ENCODE peak calls at places on chromosomes 5 and 9, in four cellular contexts. One of them, this sample, is unnamed.

GRCh38 chr5:44952376-44952775 is 143.6 kb downstream of the MRPS30 start:
- DNase-seq in small intestine: peak; percentile 5
- DNase-seq in stomach: no peak
- DNase-seq in fibroblast of lung: peak; percentile 26
- DNase-seq in this sample: peak; percentile 80

GRCh38 chr5:91514408-91514807 is 131.3 kb upstream of the ARRDC3 start:
- DNase-seq in small intestine: no peak
- DNase-seq in stomach: no peak
- DNase-seq in fibroblast of lung: no peak
- DNase-seq in this sample: no peak

GRCh38 chr9:101366038-101366756 is 18.6 kb downstream of the BAAT start:
- DNase-seq in small intestine: no peak
- DNase-seq in stomach: no peak
- DNase-seq in fibroblast of lung: peak; percentile 14
- DNase-seq in this sample: no peak

GRCh38 chr9:34520096-34520495 is 2.7 kb downstream of the ENHO start:
- DNase-seq in small intestine: no peak
- DNase-seq in stomach: no peak
- DNase-seq in fibroblast of lung: no peak
- DNase-seq in this sample: no peak

GRCh38 chr9:94936411-94936810 is 209.9 kb downstream of the AOPEP start:
- DNase-seq in small intestine: no peak
- DNase-seq in stomach: no peak
- DNase-seq in fibroblast of lung: peak; percentile 80
- DNase-seq in this sample: no peak

GRCh38 chr5:10244357-10244944 is 5.2 kb downstream of the ATPSCKMT start:
- DNase-seq in small intestine: no peak
- DNase-seq in stomach: no peak
- DNase-seq in fibroblast of lung: no peak
- DNase-seq in this sample: no peak

GRCh38 chr5:60092671-60093422 is 199.3 kb upstream of the PDE4D start:
- DNase-seq in small intestine: no peak
- DNase-seq in stomach: no peak
- DNase-seq in fibroblast of lung: no peak
- DNase-seq in this sample: no peak

GRCh38 chr5:90932052-90932699 is 373.6 kb downstream of the ADGRV1 start:
- DNase-seq in small intestine: peak; percentile 59
- DNase-seq in stomach: peak; percentile 29
- DNase-seq in fibroblast of lung: peak; percentile 78
- DNase-seq in this sample: peak; percentile 82

GRCh38 chr9:134192311-134192950 is 28.1 kb upstream of the RNU6ATAC start:
- DNase-seq in small intestine: no peak
- DNase-seq in stomach: no peak
- DNase-seq in fibroblast of lung: no peak
- DNase-seq in this sample: no peak
- H3K27me3 ChIP-seq in small intestine: no peaks in the 10 kb centered on the region
- H3K27me3 ChIP-seq in stomach: peaks cover 19% of the 10 kb centered on the region
- H3K27me3 ChIP-seq in fibroblast of lung: peaks cover 5% of the 10 kb centered on the region
- H3K27me3 ChIP-seq in this sample: no peaks in the 10 kb centered on the region

DNA sequence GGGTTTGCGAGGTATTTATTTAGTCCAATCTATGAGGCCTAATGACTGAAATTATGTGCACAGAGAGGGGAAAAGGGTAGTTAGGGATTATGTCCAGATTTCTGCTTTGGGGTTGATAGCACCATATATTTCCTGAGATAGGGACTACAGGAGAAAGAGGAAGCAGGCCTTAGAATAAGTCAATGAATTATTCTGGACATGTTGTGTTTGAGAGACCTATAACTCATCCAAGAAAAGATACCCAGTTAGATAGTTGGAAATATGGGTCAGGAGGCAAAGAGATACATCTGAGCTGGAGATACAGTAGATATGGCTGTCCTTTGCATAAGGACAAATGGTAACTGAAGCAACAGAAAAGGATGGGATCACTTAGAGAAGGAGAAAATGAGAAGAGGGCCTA is 53.1 kb downstream of the NR3C1 start:
- DNase-seq in small intestine: no peak
- DNase-seq in stomach: no peak
- DNase-seq in fibroblast of lung: no peak
- DNase-seq in this sample: no peak
- H3K4me1 ChIP-seq in small intestine: peaks cover 26% of the 10 kb centered on the region
- H3K4me1 ChIP-seq in stomach: peaks cover 88% of the 10 kb centered on the region
- H3K4me1 ChIP-seq in fibroblast of lung: peaks cover 19% of the 10 kb centered on the region
- H3K4me1 ChIP-seq in this sample: peaks cover 20% of the 10 kb centered on the region

DNA sequence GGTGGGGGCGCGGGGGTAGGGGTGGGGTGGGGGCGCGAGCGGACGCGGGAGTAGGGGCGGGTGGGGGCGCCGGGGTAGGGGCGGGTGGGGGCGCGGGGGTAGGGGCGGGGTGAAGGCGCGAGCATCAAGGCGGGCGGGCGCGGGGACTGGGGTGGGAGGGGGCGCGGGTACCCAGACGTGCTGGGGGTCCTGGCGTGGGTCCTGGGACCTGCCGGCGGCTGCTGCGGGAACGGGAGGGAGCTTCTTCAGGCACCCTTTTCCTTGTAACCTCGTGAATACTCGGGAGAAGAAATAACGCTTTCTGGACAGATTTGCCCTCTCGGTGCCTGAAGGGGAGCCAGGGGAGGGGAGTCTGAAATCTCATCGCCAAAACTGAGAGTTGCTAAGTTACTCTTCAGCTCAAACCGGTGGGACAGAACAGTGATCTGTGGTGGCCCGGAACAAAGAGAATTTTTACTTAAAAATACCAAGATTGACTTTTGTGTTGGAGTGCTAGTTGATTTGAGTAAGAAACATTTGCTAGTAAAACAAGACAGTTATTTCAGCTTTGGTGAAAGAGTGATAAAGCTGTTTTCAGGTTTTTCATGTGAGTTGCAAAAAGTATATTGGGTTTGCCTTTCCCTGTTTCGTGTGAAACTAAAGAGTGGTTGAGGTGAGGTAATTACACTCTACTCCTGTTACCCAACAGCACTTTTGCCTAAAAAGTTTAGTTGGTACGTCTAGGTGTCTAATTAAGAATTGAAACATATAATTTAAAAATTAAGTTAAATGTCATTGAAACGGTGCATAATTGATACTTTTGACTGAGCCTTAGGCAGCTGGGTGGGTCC is 638 bp downstream of the PLEKHG4B start:
- DNase-seq in small intestine: no peak
- DNase-seq in stomach: no peak
- DNase-seq in fibroblast of lung: peak; percentile 2
- DNase-seq in this sample: no peak
- H3K27me3 ChIP-seq in small intestine: peaks cover 4% of the 10 kb centered on the region
- H3K27me3 ChIP-seq in stomach: peaks cover 84% of the 10 kb centered on the region
- H3K27me3 ChIP-seq in fibroblast of lung: peaks cover 36% of the 10 kb centered on the region
- H3K27me3 ChIP-seq in this sample: peaks cover 90% of the 10 kb centered on the region

GRCh38 chr9:70049236-70049635 is 5.6 kb downstream of the MAMDC2 start:
- DNase-seq in small intestine: no peak
- DNase-seq in stomach: peak; percentile 40
- DNase-seq in fibroblast of lung: peak; percentile 72
- DNase-seq in this sample: peak; percentile 24
- H3K4me1 ChIP-seq in small intestine: peaks cover 2% of the 10 kb centered on the region
- H3K4me1 ChIP-seq in stomach: peaks cover 90% of the 10 kb centered on the region
- H3K4me1 ChIP-seq in fibroblast of lung: peaks cover 12% of the 10 kb centered on the region
- H3K4me1 ChIP-seq in this sample: no peaks in the 10 kb centered on the region

GRCh38 chr9:137295313-137296213 is 6.5 kb downstream of the NRARP start:
- DNase-seq in small intestine: peak; percentile 53
- DNase-seq in stomach: peak; percentile 57
- DNase-seq in fibroblast of lung: no peak
- DNase-seq in this sample: peak; percentile 54
- H3K27me3 ChIP-seq in small intestine: no peaks in the 10 kb centered on the region
- H3K27me3 ChIP-seq in stomach: peaks cover 83% of the 10 kb centered on the region
- H3K27me3 ChIP-seq in fibroblast of lung: peaks cover 28% of the 10 kb centered on the region
- H3K27me3 ChIP-seq in this sample: no peaks in the 10 kb centered on the region

GRCh38 chr5:22793463-22793862 is 59.7 kb downstream of the CDH12 start:
- DNase-seq in small intestine: no peak
- DNase-seq in stomach: no peak
- DNase-seq in fibroblast of lung: no peak
- DNase-seq in this sample: no peak

GRCh38 chr5:22787398-22787797 is 65.7 kb downstream of the CDH12 start:
- DNase-seq in small intestine: no peak
- DNase-seq in stomach: no peak
- DNase-seq in fibroblast of lung: no peak
- DNase-seq in this sample: no peak

DNA sequence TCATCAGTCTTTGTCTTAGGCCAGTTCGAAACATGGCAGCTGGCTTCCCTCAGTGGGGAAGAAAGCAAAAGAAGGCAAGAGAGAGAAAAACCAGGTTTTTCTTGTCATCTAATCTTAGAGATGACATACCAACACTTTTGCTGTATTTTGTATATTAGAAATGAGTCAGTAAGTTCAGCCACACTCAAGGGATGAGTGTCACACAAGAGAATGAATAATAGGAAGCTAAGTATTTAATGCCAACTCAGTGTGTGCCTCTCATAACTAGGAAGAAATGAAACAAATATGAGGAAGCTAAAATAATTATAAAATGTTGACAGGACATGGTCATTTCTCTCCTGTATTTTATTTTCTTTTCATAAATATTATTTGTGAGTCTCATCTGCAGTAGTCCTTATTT is 65.3 kb downstream of the CDH12 start:
- DNase-seq in small intestine: no peak
- DNase-seq in stomach: no peak
- DNase-seq in fibroblast of lung: peak; percentile 31
- DNase-seq in this sample: no peak
- H3K4me1 ChIP-seq in small intestine: no peaks in the 10 kb centered on the region
- H3K4me1 ChIP-seq in stomach: no peaks in the 10 kb centered on the region
- H3K4me1 ChIP-seq in fibroblast of lung: no peaks in the 10 kb centered on the region
- H3K4me1 ChIP-seq in this sample: no peaks in the 10 kb centered on the region